ENCODE peak calls at places on chromosomes 6 and 20, in six cellular contexts. J is neural crest cell; K is posterior cingulate gyrus; Q is effector CD4-positive, alpha-beta T cell; V is left kidney; I is stimulated activated CD4-positive, alpha-beta T cell treated with anti-CD3 and anti-CD28 coated beads, TNF-alpha, amount 100 ng/mL, for 48 hours. R is an unnamed sample.

GRCh38 chr6:136334853-136335252 is 45.2 kb upstream of the BCLAF1 start:
- DNase-seq in J (no peak), K (peak), Q (no peak), V (no peak), I (no peak), R (no peak)

GRCh38 chr6:142943746-142944125 is 1.2 kb downstream of the HIVEP2 start:
- DNase-seq in J (no peak), K (peak), Q (peak), V (no peak), I (no peak), R (no peak)

GRCh38 chr6:41358503-41358902 is 23.1 kb downstream of the NCR2 start:
- DNase-seq in J (no peak), K (no peak), Q (no peak), V (no peak), I (no peak), R (no peak)

GRCh38 chr6:105836379-105836778 is 249.8 kb upstream of the PRDM1 start:
- DNase-seq in J (no peak), K (no peak), Q (no peak), V (no peak), I (no peak), R (no peak)

GRCh38 chr6:89350281-89351037 is 2.1 kb downstream of the UBE2J1 start:
- DNase-seq in J (no peak), K (no peak), Q (no peak), V (no peak), I (no peak), R (no peak)

GRCh38 chr6:33710296-33711121 is 991 bp downstream of the UQCC2 start:
- DNase-seq in J (no peak), K (no peak), Q (no peak), V (peak), I (no peak), R (no peak)

GRCh38 chr20:32358632-32358882 is 426 bp downstream of the ASXL1 start:
- DNase-seq in J (no peak), K (no peak), Q (no peak), V (no peak), I (peak), R (no peak)

GRCh38 chr20:46348231-46348803 is 40.0 kb upstream of the CDH22 start:
- DNase-seq in J (peak), K (no peak), Q (no peak), V (peak), I (no peak), R (no peak)

GRCh38 chr6:149749594-149750135 is at the start of gene PCMT1:
- DNase-seq in J (peak), K (peak), Q (peak), V (peak), I (peak), R (peak)

GRCh38 chr20:45229264-45230056 is 8.3 kb downstream of the SEMG2 start:
- DNase-seq in J (no peak), K (no peak), Q (no peak), V (no peak), I (peak), R (no peak)

GRCh38 chr6:41728073-41728936 is 7.1 kb downstream of the TFEB start:
- DNase-seq in J (no peak), K (peak), Q (no peak), V (no peak), I (no peak), R (no peak)

GRCh38 chr20:48750941-48751620 is 76.7 kb downstream of the PREX1 start:
- DNase-seq in J (peak), K (peak), Q (peak), V (peak), I (no peak), R (peak)

GRCh38 chr6:93819189-93819588 is 399.8 kb upstream of the EPHA7 start:
- DNase-seq in J (no peak), K (no peak), Q (no peak), V (no peak), I (no peak), R (no peak)

GRCh38 chr20:57672164-57672563 is 37.7 kb downstream of the PMEPA1 start:
- DNase-seq in J (peak), K (no peak), Q (no peak), V (peak), I (no peak), R (no peak)

GRCh38 chr6:34813028-34813742 is 21.3 kb downstream of the BLTP3A start:
- DNase-seq in J (no peak), K (no peak), Q (no peak), V (no peak), I (no peak), R (no peak)

GRCh38 chr6:29021434-29021833 is 16.3 kb upstream of the ZNF311 start:
- DNase-seq in J (no peak), K (no peak), Q (no peak), V (no peak), I (no peak), R (no peak)

GRCh38 chr6:158818580-158819212 is 472 bp downstream of the EZR start:
- DNase-seq in J (peak), K (peak), Q (peak), V (peak), I (peak), R (peak)

R was measured in T47D.